ENCODE peak calls at places on chromosomes 1 and 21, in four cellular contexts. R is aorta, L is uterus, B is left ventricle myocardium inferior. S is an unnamed sample.

GRCh38 chr1:40438391-40439015 is 11.8 kb upstream of the ZFP69B start:
- DNase-seq in B (no peak), L (no peak), R (no peak), S (no peak)

GRCh38 chr1:247216246-247216645 is 39.6 kb upstream of the VN1R5 start:
- DNase-seq in L (no peak), R (no peak), B (no peak), S (no peak)

GRCh38 chr1:173269490-173270230 is 62.5 kb upstream of the TNFSF4 start:
- DNase-seq in B (no peak), R (no peak), L (no peak), S (no peak)

GRCh38 chr1:243623831-243624230 is 226.2 kb downstream of the AKT3 start:
- DNase-seq in L (no peak), R (no peak), B (no peak), S (no peak)

GRCh38 chr1:183598386-183598785 is 8.1 kb upstream of the NCF2 start:
- DNase-seq in B (no peak), L (no peak), R (no peak), S (no peak)

GRCh38 chr21:37380349-37381323 is 14.1 kb downstream of the DYRK1A start:
- DNase-seq in R (no peak), L (no peak), B (no peak), S (no peak)

GRCh38 chr1:53987880-53988279 is 30.1 kb downstream of the LDLRAD1 start:
- DNase-seq in R (no peak), B (no peak), L (no peak), S (no peak)

GRCh38 chr21:31872452-31873274 is at the start of gene HUNK:
- DNase-seq in L (peak; percentile 42), R (peak; percentile 78), B (no peak), S (no peak)

GRCh38 chr1:230303822-230304221 is 122.3 kb downstream of the PGBD5 start:
- DNase-seq in B (no peak), L (peak; percentile 36), R (peak; percentile 22), S (no peak)

GRCh38 chr1:101244842-101245574 is 8.2 kb downstream of the S1PR1 start:
- DNase-seq in L (no peak), R (no peak), B (no peak), S (no peak)

GRCh38 chr1:101247404-101248287 is 10.8 kb downstream of the S1PR1 start:
- DNase-seq in R (no peak), B (no peak), L (no peak), S (no peak)

GRCh38 chr1:101241485-101242225 is 4.8 kb downstream of the S1PR1 start:
- DNase-seq in L (no peak), R (no peak), B (no peak), S (no peak)

GRCh38 chr1:101242331-101243050 is 5.7 kb downstream of the S1PR1 start:
- DNase-seq in R (no peak), L (no peak), B (no peak), S (no peak)

GRCh38 chr1:101245575-101245927 is 8.7 kb downstream of the S1PR1 start:
- DNase-seq in L (no peak), B (no peak), R (no peak), S (no peak)
- H3K4me1 ChIP-seq in L (no peaks in the 10 kb centered on the region), B (peaks cover 45% of the 10 kb centered on the region), R (no peaks in the 10 kb centered on the region), S (no peaks in the 10 kb centered on the region)

DNA sequence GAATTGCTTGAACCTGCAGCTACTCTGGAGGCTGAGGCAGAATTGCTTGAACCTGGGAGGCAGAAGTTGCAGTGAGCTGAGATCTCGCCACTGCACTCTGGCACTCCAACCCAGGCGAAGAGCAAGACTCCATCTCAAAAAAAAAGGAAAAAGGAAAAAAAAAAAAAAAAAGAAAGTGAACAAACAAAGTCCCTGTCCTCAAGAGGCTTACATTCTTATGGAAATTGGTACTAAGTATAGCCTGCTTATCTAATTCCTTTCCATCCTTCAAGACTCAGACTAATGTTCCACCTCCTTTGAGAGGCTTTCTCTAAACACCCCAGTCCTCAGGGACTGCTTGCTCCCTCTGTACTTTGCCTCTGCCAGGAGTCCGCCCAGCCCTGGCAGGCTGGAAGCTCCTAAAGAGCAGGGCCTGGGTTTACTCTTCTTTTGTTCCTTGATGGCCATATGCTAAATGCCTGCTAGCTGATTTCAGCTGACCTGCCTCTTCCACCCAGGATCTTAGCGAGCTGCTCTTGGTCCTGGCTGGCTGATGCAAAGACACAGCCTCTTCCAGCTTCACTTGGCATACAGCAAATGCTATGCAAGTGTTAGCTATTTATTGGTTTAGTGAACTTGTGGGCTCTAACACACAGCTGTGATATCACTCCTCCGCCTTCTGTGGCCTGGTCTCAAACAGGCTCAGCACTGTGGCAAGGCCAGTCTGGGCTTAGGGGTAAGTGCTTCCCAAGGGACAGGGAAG is 9.8 kb downstream of the SLC9A1 start:
- DNase-seq in B (no peak), R (no peak), L (peak; percentile 33), S (no peak)
- H3K27ac ChIP-seq in B (peak overlapping the region; percentile 81), R (peak overlapping the region; percentile 48), L (peak overlapping the region; percentile 71), S (peak overlapping the region; percentile 79)

GRCh38 chr21:45417951-45418300 is 13.0 kb downstream of the COL18A1 start:
- DNase-seq in B (peak; percentile 11), R (no peak), L (no peak), S (peak; percentile 81)
- H3K4me1 ChIP-seq in B (peaks cover 80% of the 10 kb centered on the region), R (no peaks in the 10 kb centered on the region), L (no peaks in the 10 kb centered on the region), S (peaks cover 79% of the 10 kb centered on the region)

GRCh38 chr1:154788241-154788870 is 81.7 kb downstream of the KCNN3 start:
- DNase-seq in B (no peak), R (peak; percentile 33), L (no peak), S (no peak)

GRCh38 chr1:154783976-154784375 is 86.1 kb downstream of the KCNN3 start:
- DNase-seq in R (peak; percentile 53), B (no peak), L (no peak), S (no peak)

GRCh38 chr1:154787171-154787570 is 82.9 kb downstream of the KCNN3 start:
- DNase-seq in R (peak; percentile 41), L (no peak), B (no peak), S (no peak)

GRCh38 chr1:154784416-154784815 is 85.7 kb downstream of the KCNN3 start:
- DNase-seq in B (no peak), L (no peak), R (peak; percentile 21), S (no peak)

GRCh38 chr1:154784924-154785531 is 85.1 kb downstream of the KCNN3 start:
- DNase-seq in R (peak; percentile 56), L (peak; percentile 59), B (no peak), S (peak; percentile 40)
- H3K27ac ChIP-seq in R (no peak overlapping the region), L (peak overlapping the region; percentile 58), B (no peak overlapping the region), S (no peak overlapping the region)

GRCh38 chr1:228207381-228207810 is 448 bp upstream of the OBSCN start:
- DNase-seq in L (no peak), B (no peak), R (peak; percentile 72), S (no peak)
- H3K4me1 ChIP-seq in L (no peaks in the 10 kb centered on the region), B (peaks cover 68% of the 10 kb centered on the region), R (no peaks in the 10 kb centered on the region), S (peaks cover under 1% of the 10 kb centered on the region)

GRCh38 chr1:43954036-43954435 is 7.3 kb downstream of the IPO13 start:
- DNase-seq in B (no peak), L (no peak), R (no peak), S (no peak)

GRCh38 chr1:43953361-43953760 is 6.6 kb downstream of the IPO13 start:
- DNase-seq in B (no peak), R (no peak), L (no peak), S (no peak)

GRCh38 chr1:43952731-43953350 is 6.1 kb downstream of the IPO13 start:
- DNase-seq in R (no peak), B (no peak), L (no peak), S (no peak)

GRCh38 chr1:43949663-43950062 is 2.9 kb downstream of the IPO13 start:
- DNase-seq in B (peak; percentile 32), L (no peak), R (no peak), S (no peak)

DNA sequence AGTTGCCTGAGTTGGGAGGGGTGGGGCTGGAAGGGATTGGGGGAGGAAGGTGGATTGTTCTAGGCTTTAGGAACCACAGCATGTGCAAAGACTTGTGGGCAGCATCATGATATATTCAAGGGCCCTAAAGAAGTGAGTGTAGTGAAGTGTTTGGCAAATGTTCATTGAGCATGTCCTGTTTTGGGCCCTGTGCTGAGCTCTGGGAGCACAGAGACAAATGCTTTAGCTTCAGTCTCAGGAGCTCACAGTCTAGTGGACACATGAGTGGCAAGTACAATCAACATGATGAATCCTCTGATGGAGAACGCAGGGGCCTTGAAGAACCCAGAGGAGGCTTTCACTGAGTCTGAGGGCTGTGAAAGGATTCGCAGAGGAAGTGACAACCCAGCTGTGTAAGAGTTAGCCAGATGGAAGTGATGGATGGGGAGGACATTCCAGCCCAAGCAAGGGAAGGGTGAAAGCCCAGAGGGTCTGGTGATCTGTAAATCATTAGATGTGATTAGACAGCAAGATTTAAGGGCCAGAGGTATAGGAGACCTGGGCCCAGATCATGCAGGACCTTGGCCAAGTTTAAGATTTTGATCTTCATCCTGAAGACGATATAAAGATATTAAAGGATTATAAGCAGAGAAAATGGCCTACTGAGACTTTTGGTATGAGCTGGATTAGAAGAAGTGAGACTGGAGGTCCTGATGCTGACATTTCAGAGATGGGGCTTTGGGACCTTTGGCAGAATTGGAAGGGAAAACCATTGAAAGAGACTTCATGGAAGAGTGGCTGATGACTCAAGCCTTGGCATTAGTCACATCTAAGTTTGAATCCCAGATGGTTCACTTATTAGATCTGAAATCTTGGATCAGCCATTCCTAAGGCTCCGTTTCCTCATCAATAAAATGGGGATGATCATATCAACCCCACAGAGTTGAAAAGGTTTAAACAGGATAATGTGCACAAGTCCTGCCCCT is 4.6 kb downstream of the IPO13 start:
- DNase-seq in R (no peak), L (no peak), B (no peak), S (no peak)
- H3K27ac ChIP-seq in R (no peak overlapping the region), L (no peak overlapping the region), B (no peak overlapping the region), S (no peak overlapping the region)

DNA sequence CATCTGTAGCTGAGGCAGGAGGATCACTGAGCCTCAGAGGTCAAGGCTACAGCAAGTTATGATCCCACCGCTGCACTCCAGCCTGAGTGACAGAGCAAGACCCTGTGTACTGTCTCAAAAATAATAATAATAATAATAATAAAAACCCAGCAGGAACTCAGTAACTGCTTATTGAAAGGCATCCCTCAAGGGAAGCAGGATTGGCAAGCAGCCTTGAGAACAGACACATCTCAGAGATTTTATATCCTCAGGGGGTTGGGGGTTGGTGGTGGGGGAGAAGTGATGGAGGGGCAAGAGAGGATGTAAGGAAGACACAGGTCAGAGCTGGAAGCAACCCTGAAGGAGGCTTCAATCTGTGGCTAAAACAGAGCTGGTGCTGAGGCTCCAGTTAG is 29.6 kb downstream of the GNB1 start:
- DNase-seq in L (no peak), B (peak; percentile 33), R (no peak), S (no peak)
- H3K4me1 ChIP-seq in L (peaks cover 3% of the 10 kb centered on the region), B (peaks cover 100% of the 10 kb centered on the region), R (peaks cover 4% of the 10 kb centered on the region), S (no peaks in the 10 kb centered on the region)

GRCh38 chr1:180973360-180973759 is 49.3 kb downstream of the STX6 start:
- DNase-seq in L (no peak), R (no peak), B (no peak), S (no peak)

GRCh38 chr1:180981596-180982387 is 40.9 kb downstream of the STX6 start:
- DNase-seq in R (no peak), B (no peak), L (no peak), S (no peak)

GRCh38 chr1:180974236-180974635 is 48.4 kb downstream of the STX6 start:
- DNase-seq in R (no peak), B (no peak), L (no peak), S (no peak)

GRCh38 chr1:180975551-180975950 is 47.1 kb downstream of the STX6 start:
- DNase-seq in B (no peak), L (no peak), R (no peak), S (no peak)

GRCh38 chr1:180976958-180977357 is 45.7 kb downstream of the STX6 start:
- DNase-seq in R (no peak), B (no peak), L (no peak), S (no peak)
- H3K27ac ChIP-seq in R (no peak overlapping the region), B (no peak overlapping the region), L (no peak overlapping the region), S (no peak overlapping the region)

S was measured in tibial artery.